ENCODE peak calls at places on chromosomes 6 and 20, in six cellular contexts. C is ovary; V is naive thymus-derived CD4-positive, alpha-beta T cell; H is HepG2; G is neural progenitor cell; O is cardiac fibroblast. W is an unnamed sample.

GRCh38 chr20:36260316-36260715 is 24.0 kb downstream of the AAR2 start:
- DNase-seq in G (no peak), O (no peak), V (no peak), C (no peak), H (no peak), W (no peak)

GRCh38 chr20:62819494-62820174 is 2.8 kb downstream of the COL9A3 start:
- DNase-seq in G (no peak), O (peak; percentile 72), V (no peak), C (no peak), H (no peak), W (no peak)

GRCh38 chr6:139290787-139291294 is 957 bp downstream of the TXLNB start:
- DNase-seq in H (no peak), V (peak; percentile 70), C (peak; percentile 39), O (peak; percentile 65), G (no peak), W (no peak)

GRCh38 chr6:23218751-23219150 is 649.4 kb downstream of the HDGFL1 start:
- DNase-seq in G (peak; percentile 84), V (no peak), O (no peak), H (no peak), C (no peak), W (no peak)

GRCh38 chr20:33291830-33292355 is 8.9 kb downstream of the BPIFB1 start:
- DNase-seq in G (peak; percentile 78), V (peak; percentile 36), C (no peak), H (peak; percentile 59), O (peak; percentile 41), W (peak; percentile 74)

GRCh38 chr6:107235521-107235920 is 120.2 kb upstream of the BEND3 start:
- DNase-seq in G (no peak), H (no peak), O (peak; percentile 63), V (no peak), C (no peak), W (no peak)

GRCh38 chr20:45406260-45407066 is 1.6 kb upstream of the DBNDD2 start:
- DNase-seq in O (peak; percentile 47), H (no peak), G (peak; percentile 79), C (peak; percentile 68), V (peak; percentile 22), W (peak; percentile 88)

GRCh38 chr20:51541189-51542032 is 1.1 kb downstream of the NFATC2 start:
- DNase-seq in C (peak; percentile 67), V (peak; percentile 80), O (no peak), H (peak; percentile 87), G (peak; percentile 69), W (peak; percentile 68)

GRCh38 chr6:82249381-82250253 is 2.1 kb upstream of the IBTK start:
- DNase-seq in H (no peak), O (no peak), V (no peak), C (no peak), G (no peak), W (no peak)

GRCh38 chr6:133891814-133892443 is 3.0 kb downstream of the TCF21 start:
- DNase-seq in C (no peak), G (no peak), H (no peak), O (no peak), V (no peak), W (no peak)

GRCh38 chr20:23161968-23162696 is 76.0 kb upstream of the CD93 start:
- DNase-seq in O (peak; percentile 98), H (peak; percentile 73), G (no peak), C (peak; percentile 64), V (no peak), W (peak; percentile 89)

GRCh38 chr6:144675231-144675861 is 390.2 kb downstream of the UTRN start:
- DNase-seq in O (peak; percentile 78), V (no peak), H (no peak), C (no peak), G (no peak), W (no peak)

GRCh38 chr6:110609101-110609500 is 132.7 kb upstream of the SLC22A16 start:
- DNase-seq in G (no peak), C (no peak), V (no peak), O (no peak), H (no peak), W (no peak)

GRCh38 chr20:57092112-57092899 is 174.1 kb downstream of the BMP7 start:
- DNase-seq in C (no peak), O (peak; percentile 32), H (peak; percentile 48), G (peak; percentile 88), V (peak; percentile 25), W (peak; percentile 74)

GRCh38 chr6:20334334-20334733 is 67.3 kb upstream of the E2F3 start:
- DNase-seq in O (no peak), H (no peak), G (no peak), C (no peak), V (no peak), W (no peak)

GRCh38 chr20:62949887-62950286 is 2.6 kb upstream of the SLC17A9 start:
- DNase-seq in C (no peak), H (no peak), O (no peak), V (no peak), G (no peak), W (no peak)

GRCh38 chr20:19621072-19621471 is 137.0 kb upstream of the RIN2 start:
- DNase-seq in G (no peak), O (peak; percentile 62), V (no peak), H (no peak), C (no peak), W (no peak)

GRCh38 chr6:143060354-143060805 is 309 bp upstream of the AIG1 start:
- DNase-seq in G (peak; percentile 93), H (peak; percentile 88), V (peak; percentile 67), O (peak; percentile 85), C (peak; percentile 77), W (peak; percentile 93)

GRCh38 chr6:108589244-108589730 is 28.6 kb downstream of the FOXO3 start:
- DNase-seq in C (peak; percentile 62), V (no peak), O (peak; percentile 83), G (peak; percentile 86), H (peak; percentile 15), W (peak; percentile 85)

GRCh38 chr20:957544-957943 is 41.4 kb upstream of the ANGPT4 start:
- DNase-seq in C (no peak), O (peak; percentile 10), H (no peak), G (peak; percentile 26), V (no peak), W (no peak)

GRCh38 chr6:46862381-46862780 is 59.4 kb downstream of the ADGRF5 start:
- DNase-seq in O (no peak), C (no peak), V (no peak), G (no peak), H (no peak), W (no peak)

GRCh38 chr20:41615110-41615509 is 3.1 kb downstream of the CHD6 start:
- DNase-seq in G (no peak), H (peak; percentile 56), V (no peak), O (no peak), C (no peak), W (no peak)

GRCh38 chr20:2955257-2955950 is 82.1 kb downstream of the PTPRA start:
- DNase-seq in H (no peak), C (no peak), V (no peak), O (no peak), G (no peak), W (no peak)

GRCh38 chr6:109783245-109783990 is 92.3 kb downstream of the FIG4 start:
- DNase-seq in H (no peak), C (no peak), V (no peak), G (peak; percentile 76), O (peak; percentile 62), W (no peak)

GRCh38 chr6:1103945-1104623 is 207.8 kb upstream of the FOXQ1 start:
- DNase-seq in C (no peak), V (no peak), G (peak; percentile 6), H (no peak), O (no peak), W (no peak)

GRCh38 chr20:62881662-62882395 is 20.2 kb upstream of the TCFL5 start:
- DNase-seq in G (no peak), H (no peak), O (no peak), V (no peak), C (no peak), W (no peak)

GRCh38 chr6:33578164-33578563 is 1.9 kb downstream of the BAK1 start:
- DNase-seq in V (no peak), H (no peak), O (no peak), G (no peak), C (no peak), W (no peak)
- H3K4me3 ChIP-seq in V (peak overlapping the region; percentile 92), H (no peak overlapping the region), O (no peak overlapping the region), G (no peak overlapping the region), C (no peak overlapping the region), W (peak overlapping the region; percentile 94)

DNA sequence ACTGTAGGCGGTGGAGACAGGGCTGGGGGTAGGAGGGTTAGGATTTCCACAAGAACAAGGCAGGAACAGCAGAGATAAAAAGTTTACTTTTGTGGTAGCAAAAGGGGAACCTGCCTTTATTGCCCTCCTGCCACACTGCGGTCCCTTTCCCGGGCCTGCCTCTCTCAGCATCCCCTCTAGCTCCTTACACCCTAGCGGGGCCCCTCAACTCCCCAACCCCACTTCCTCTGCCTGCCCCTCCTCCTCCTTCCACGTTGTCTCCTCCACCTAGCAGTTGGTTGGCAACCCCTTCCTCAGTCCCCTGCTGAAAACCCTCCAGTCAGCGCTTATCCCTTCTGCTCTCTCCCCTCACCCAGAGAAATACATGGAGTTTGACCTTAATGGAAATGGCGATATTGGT is 714 bp downstream of the AIF1 start:
- DNase-seq in H (no peak), V (peak; percentile 45), G (no peak), O (no peak), C (no peak), W (no peak)
- H3K4me3 ChIP-seq in H (no peak overlapping the region), V (peak overlapping the region; percentile 59), G (no peak overlapping the region), O (no peak overlapping the region), C (no peak overlapping the region), W (peak overlapping the region; percentile 33)

DNA sequence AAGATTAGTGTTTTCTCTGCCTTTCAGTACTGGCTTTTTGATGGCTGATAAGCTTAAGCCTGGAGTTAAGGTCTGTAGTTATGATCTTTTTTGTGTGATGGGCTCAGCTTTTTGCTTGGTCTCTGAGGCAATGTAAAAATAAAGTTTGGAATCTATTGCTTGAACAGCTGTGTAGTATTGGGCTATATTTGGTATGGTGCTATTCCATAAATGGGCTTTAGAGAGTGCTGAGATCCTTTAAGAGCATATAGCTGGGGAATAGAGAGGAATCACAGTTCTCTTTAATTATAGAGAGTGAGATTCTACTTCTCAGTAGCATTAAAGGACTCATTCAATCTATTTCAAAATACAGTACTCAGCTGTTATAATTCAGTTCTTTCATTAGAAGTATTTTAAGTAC is 40.8 kb downstream of the ZNF451 start:
- DNase-seq in C (no peak), G (no peak), O (no peak), H (no peak), V (no peak), W (no peak)
- H3K4me3 ChIP-seq in C (no peak overlapping the region), G (no peak overlapping the region), O (no peak overlapping the region), H (no peak overlapping the region), V (no peak overlapping the region), W (no peak overlapping the region)

GRCh38 chr20:7291946-7292345 is 524.5 kb downstream of the BMP2 start:
- DNase-seq in G (no peak), O (no peak), C (no peak), H (no peak), V (no peak), W (no peak)

GRCh38 chr20:7291319-7291943 is 523.9 kb downstream of the BMP2 start:
- DNase-seq in V (no peak), O (no peak), G (no peak), C (no peak), H (no peak), W (no peak)

DNA sequence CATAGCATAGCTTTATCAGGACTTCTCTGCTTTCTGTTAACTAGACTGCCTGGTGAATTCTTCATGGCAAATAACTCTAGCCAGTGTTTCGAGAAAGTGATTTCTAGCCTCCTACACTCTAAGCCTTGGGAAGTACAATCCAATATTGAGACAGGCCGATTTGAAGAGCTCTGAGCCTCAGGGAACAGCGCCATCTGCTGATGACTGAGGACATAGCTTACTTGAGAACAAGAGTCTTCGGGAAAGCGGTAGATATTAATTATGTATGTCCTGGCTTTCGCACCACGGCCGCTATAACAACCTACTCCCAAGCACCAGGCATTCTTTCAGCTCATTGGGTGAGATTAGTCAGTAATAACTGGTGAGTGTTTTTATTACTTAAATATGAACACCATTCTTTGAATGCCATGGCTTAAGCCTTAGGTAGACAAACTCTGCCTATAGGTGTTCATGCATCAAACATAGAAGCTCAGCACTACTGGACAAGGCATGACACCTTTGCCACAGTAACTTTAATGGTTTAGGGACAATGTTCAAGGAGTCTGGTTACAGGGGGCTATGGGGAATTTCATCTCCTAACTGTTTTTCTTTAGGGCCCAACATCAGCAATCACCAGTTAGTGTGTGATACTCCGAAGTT is 518.6 kb downstream of the BMP2 start:
- DNase-seq in C (peak; percentile 43), O (peak; percentile 95), V (no peak), G (peak; percentile 88), H (peak; percentile 80), W (peak; percentile 67)
- H3K4me3 ChIP-seq in C (no peak overlapping the region), O (no peak overlapping the region), V (no peak overlapping the region), G (no peak overlapping the region), H (no peak overlapping the region), W (no peak overlapping the region)